ENCODE peak calls at places on chromosomes 11 and 22, in four cellular contexts. D is lower leg skin, T is left ventricle myocardium inferior, P is nephron progenitor cell. Z is an unnamed sample.

GRCh38 chr22:39327995-39328754 is 8.8 kb upstream of the RPL3 start:
- DNase-seq in P (no peak), T (no peak), D (no peak), Z (no peak)

GRCh38 chr11:74634537-74634936 is 42.2 kb downstream of the POLD3 start:
- DNase-seq in P (no peak), D (no peak), T (no peak), Z (no peak)

GRCh38 chr11:6234314-6235031 is at the start of gene FHIP1B:
- DNase-seq in D (peak; percentile 100), P (peak; percentile 98), T (peak; percentile 100), Z (peak; percentile 99)

GRCh38 chr11:104106136-104106754 is 57.7 kb downstream of the PDGFD start:
- DNase-seq in P (no peak), D (no peak), T (no peak), Z (no peak)

GRCh38 chr11:129694966-129695365 is 120.7 kb upstream of the TMEM45B start:
- DNase-seq in D (peak; percentile 78), P (no peak), T (no peak), Z (no peak)

GRCh38 chr22:29260601-29261315 is 7.0 kb downstream of the RHBDD3 start:
- DNase-seq in D (peak; percentile 78), P (no peak), T (no peak), Z (no peak)

GRCh38 chr22:22316589-22316988 is 72.0 kb downstream of the VPREB1 start:
- DNase-seq in T (no peak), P (no peak), D (no peak), Z (no peak)

GRCh38 chr11:28616566-28616965 is 508.4 kb downstream of the METTL15 start:
- DNase-seq in T (no peak), D (no peak), P (no peak), Z (no peak)

GRCh38 chr11:64545605-64546004 is 45.4 kb upstream of the SLC22A12 start:
- DNase-seq in D (no peak), T (no peak), P (no peak), Z (no peak)

GRCh38 chr11:36237341-36237740 is 51.9 kb downstream of the COMMD9 start:
- DNase-seq in D (no peak), P (no peak), T (no peak), Z (no peak)

GRCh38 chr11:72038491-72038890 is 39.8 kb downstream of the IL18BP start:
- DNase-seq in P (no peak), D (peak; percentile 93), T (peak; percentile 67), Z (no peak)

GRCh38 chr11:119716475-119717057 is 12.4 kb downstream of the NECTIN1 start:
- DNase-seq in T (no peak), D (no peak), P (no peak), Z (no peak)

GRCh38 chr11:46277313-46277622 is 194 bp upstream of the CREB3L1 start:
- DNase-seq in T (no peak), D (no peak), P (no peak), Z (no peak)

GRCh38 chr22:46931414-46931813 is 169.0 kb downstream of the TBC1D22A start:
- DNase-seq in D (peak; percentile 68), P (no peak), T (no peak), Z (no peak)

GRCh38 chr11:46003647-46004046 is 81.2 kb downstream of the LARGE2 start:
- DNase-seq in T (no peak), D (no peak), P (no peak), Z (no peak)

DNA sequence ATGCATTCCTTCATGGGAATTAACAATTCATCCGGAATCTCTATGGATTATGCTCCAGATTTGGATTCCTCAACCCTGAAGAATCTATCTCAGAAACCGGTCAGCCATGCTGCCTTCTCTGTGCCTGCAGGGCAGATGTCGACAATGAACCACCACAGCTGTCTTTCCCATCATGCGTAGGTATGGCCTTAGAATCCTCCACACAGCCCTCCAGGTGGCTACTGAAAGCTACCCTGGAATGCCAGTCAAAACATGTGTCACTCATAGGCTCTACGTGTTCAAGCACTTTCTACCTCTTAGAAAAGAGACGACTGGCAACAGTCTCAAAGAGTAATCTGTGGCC is 19.4 kb downstream of the MAML2 start:
- DNase-seq in D (no peak), T (no peak), P (no peak), Z (no peak)
- TF ChIP-seq CTCF in D (no peak), T (no peak), P (no peak), Z (no peak)

GRCh38 chr11:17736921-17737817 is 2.6 kb downstream of the KCNC1 start:
- DNase-seq in P (no peak), D (no peak), T (no peak), Z (no peak)

GRCh38 chr11:17734418-17734911 is at the start of gene KCNC1:
- DNase-seq in D (no peak), T (no peak), P (peak; percentile 68), Z (peak; percentile 41)

GRCh38 chr11:17734986-17735822 is 623 bp downstream of the KCNC1 start:
- DNase-seq in P (peak; percentile 93), T (peak; percentile 66), D (no peak), Z (peak; percentile 82)

GRCh38 chr11:17738350-17739207 is 4.0 kb downstream of the KCNC1 start:
- DNase-seq in D (no peak), T (no peak), P (peak; percentile 64), Z (no peak)

GRCh38 chr11:17735823-17736772 is 1.5 kb downstream of the KCNC1 start:
- DNase-seq in T (no peak), P (peak; percentile 46), D (no peak), Z (no peak)
- TF ChIP-seq CTCF in T (peak; percentile 20), P (peak; percentile 43), D (no peak), Z (peak; percentile 50)

DNA sequence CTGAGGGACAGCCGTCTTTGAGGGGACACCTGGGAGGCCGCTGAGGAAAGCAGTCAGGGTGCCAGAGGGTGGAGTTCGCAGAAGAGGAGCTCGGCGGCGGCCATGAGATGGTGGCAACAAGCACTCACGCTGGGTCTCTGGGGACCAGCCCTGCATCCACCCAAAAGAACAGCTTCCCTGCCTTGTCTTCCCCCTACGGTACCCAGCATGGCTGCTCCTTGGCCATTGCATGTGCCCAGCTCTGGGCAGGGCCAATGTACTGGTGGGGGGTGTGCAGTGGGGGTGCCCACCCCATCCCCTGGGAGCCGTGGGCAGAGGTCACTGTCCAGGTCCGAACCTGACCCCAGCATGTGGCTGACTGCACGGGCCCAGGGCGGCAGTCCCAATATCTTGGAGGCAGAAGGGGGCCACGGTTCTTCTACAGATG is 42.3 kb downstream of the OSBPL5 start:
- DNase-seq in T (peak; percentile 18), P (no peak), D (no peak), Z (no peak)
- TF ChIP-seq CTCF in T (no peak), P (no peak), D (no peak), Z (no peak)

DNA sequence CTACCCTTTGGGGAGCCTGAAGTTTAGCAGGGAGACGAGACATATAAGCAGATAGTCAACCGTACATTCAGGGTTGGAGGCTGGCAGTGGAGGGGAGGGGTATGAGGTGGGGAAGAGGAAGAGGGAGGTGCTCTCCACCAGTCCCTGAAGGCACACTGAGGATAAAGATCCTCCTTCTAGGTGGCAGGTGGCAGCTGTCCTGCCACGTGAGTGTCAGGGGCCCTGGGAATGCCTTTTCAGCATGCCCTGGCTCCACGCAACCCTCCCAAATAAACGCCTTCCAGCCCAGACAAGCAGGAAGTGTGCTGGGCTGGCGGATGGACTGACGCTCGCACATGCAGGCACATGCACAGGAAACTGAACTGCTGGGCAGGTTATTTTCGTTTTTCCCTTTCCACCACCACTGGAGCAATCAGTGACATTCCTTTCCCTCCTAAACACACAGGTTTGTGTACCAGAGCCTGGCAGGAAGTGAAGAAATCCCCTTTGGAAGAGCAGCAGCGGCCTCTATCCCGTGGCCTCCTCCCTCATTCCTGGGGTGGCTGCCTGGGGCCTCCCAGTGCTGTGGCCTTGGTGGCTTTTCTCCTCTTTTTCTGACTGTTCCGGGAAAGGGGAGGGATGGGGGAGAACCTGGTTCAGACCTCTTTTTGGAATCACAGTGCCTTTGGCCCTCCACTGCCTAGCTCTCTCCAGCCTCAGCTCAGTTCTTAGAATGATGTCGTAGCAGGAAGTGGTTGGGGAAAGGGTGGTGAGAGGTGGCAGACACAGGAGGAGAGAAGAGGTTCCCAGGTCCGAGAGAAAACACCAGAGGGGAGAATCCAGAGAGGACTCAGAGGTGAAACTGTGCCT is 157.0 kb upstream of the TIMP3 start:
- DNase-seq in D (peak; percentile 93), P (no peak), T (peak; percentile 54), Z (no peak)
- TF ChIP-seq CTCF in D (no peak), P (no peak), T (no peak), Z (no peak)

GRCh38 chr11:127059286-127060200 is 59.0 kb upstream of the KIRREL3 start:
- DNase-seq in T (no peak), D (peak; percentile 10), P (no peak), Z (no peak)
- TF ChIP-seq CTCF in T (no peak), D (no peak), P (no peak), Z (no peak)

DNA sequence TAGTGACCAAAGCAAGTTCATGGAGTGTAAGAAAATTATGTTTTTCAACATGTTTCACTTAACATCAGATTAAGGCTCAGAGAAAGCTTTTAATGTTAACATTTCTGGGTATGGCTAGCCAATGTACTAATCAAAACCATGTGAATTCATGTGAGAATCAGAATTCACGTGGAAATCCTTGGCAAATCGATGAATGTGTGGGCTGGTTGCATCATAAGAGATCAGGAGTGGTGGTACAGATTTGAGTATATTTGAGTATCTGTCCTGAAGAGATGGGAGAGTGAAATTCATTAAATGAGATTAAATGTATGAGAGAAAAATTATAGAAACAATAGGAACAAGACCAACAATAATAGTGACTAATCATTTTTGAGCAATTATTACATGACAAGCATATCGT is 638.6 kb upstream of the ANO5 start:
- DNase-seq in P (no peak), D (no peak), T (no peak), Z (no peak)
- TF ChIP-seq CTCF in P (no peak), D (no peak), T (no peak), Z (no peak)

DNA sequence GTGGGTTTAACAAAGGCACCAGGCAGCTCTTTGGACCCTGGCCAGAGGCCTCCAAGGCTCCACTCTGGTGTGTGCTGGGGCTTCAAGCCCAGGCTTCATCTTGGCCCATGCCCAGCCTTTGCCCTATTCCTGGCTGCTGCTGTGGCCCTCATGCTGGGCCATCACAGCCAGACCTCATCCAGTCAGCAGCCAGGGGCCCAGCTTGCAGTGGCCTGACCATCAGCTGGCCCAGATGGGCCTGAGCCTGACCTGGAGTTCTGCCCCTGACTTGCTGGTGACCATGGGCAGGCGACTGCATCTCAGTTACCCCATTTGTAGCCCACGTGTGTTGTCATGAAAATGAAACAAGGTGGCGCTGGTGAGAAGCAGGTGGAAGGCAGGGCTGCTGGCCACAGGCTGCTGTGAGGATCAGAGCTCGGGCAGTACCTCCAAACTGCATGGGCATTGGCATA is 76.1 kb downstream of the MED15 start:
- DNase-seq in P (no peak), D (no peak), T (peak; percentile 64), Z (no peak)
- TF ChIP-seq CTCF in P (no peak), D (no peak), T (no peak), Z (peak; percentile 16)

GRCh38 chr11:94147433-94147845 is 18.8 kb downstream of the PANX1 start:
- DNase-seq in T (no peak), P (no peak), D (no peak), Z (no peak)
- TF ChIP-seq CTCF in T (no peak), P (no peak), D (no peak), Z (no peak)